ENCODE peak calls at places on chromosomes 13 and 19, in five cellular contexts. P is LNCaP clone FGC, D is AG09319, N is fibroblast of villous mesenchyme, R is cardiac fibroblast. T is an unnamed sample.

GRCh38 chr13:85798999-85799646 is at the start of gene SLITRK6:
- DNase-seq in D (peak; percentile 5), N (no peak), P (peak; percentile 93), R (peak; percentile 11), T (no peak)

GRCh38 chr19:35545855-35546381 is 492 bp downstream of the TMEM147 start:
- DNase-seq in N (no peak), P (no peak), R (peak; percentile 26), D (no peak), T (peak; percentile 77)

GRCh38 chr19:5826531-5827341 is 12.8 kb downstream of the FUT6 start:
- DNase-seq in P (no peak), D (no peak), N (peak; percentile 44), R (peak; percentile 23), T (no peak)

GRCh38 chr13:40515702-40516101 is 150.7 kb downstream of the FOXO1 start:
- DNase-seq in R (no peak), P (no peak), N (no peak), D (no peak), T (no peak)

GRCh38 chr13:25503856-25504255 is 132.1 kb downstream of the ATP8A2 start:
- DNase-seq in N (no peak), D (no peak), P (no peak), R (no peak), T (no peak)

GRCh38 chr19:28393574-28394336 is 819.2 kb downstream of the UQCRFS1 start:
- DNase-seq in R (no peak), P (no peak), N (no peak), D (no peak), T (no peak)

GRCh38 chr19:3849092-3849491 is 19.7 kb downstream of the ZFR2 start:
- DNase-seq in R (peak; percentile 32), N (no peak), P (no peak), D (no peak), T (no peak)

GRCh38 chr19:39679791-39680168 is 24.1 kb downstream of the LGALS16 start:
- DNase-seq in P (no peak), D (no peak), R (no peak), N (no peak), T (peak; percentile 17)

GRCh38 chr19:50639121-50640112 is at the start of gene SYT3:
- DNase-seq in N (peak; percentile 12), P (no peak), D (no peak), R (peak; percentile 28), T (peak; percentile 68)

GRCh38 chr19:36797786-36798108 is 25.1 kb upstream of the ZNF850 start:
- DNase-seq in R (no peak), D (no peak), N (no peak), P (no peak), T (no peak)

GRCh38 chr13:105991622-105992254 is 543.7 kb downstream of the EFNB2 start:
- DNase-seq in P (peak; percentile 72), N (peak; percentile 41), D (no peak), R (peak; percentile 72), T (no peak)

GRCh38 chr19:408441-409005 is 424 bp downstream of the C2CD4C start:
- DNase-seq in P (no peak), D (no peak), R (no peak), N (no peak), T (no peak)

GRCh38 chr19:55692681-55693081 is 17.7 kb downstream of the EPN1 start:
- DNase-seq in R (no peak), D (no peak), N (no peak), P (no peak), T (peak; percentile 36)

GRCh38 chr13:42063105-42063504 is 14.7 kb downstream of the DGKH start:
- DNase-seq in D (no peak), N (no peak), P (no peak), R (no peak), T (no peak)

GRCh38 chr19:50198431-50199253 is 4.8 kb upstream of the MYH14 start:
- DNase-seq in P (no peak), D (no peak), R (no peak), N (no peak), T (no peak)

GRCh38 chr19:32910094-32910493 is 40.5 kb upstream of the SLC7A9 start:
- DNase-seq in N (no peak), R (no peak), P (no peak), D (no peak), T (no peak)

GRCh38 chr13:60134376-60134775 is 29.4 kb downstream of the DIAPH3 start:
- DNase-seq in P (no peak), N (peak; percentile 19), R (peak; percentile 28), D (no peak), T (no peak)

GRCh38 chr13:57627663-57628062 is 3.9 kb upstream of the PCDH17 start:
- DNase-seq in N (peak; percentile 8), P (no peak), R (peak; percentile 53), D (no peak), T (peak; percentile 46)
- TF ChIP-seq CTCF in N (peak; percentile 52), P (peak; percentile 47), R (peak; percentile 57), D (peak; percentile 49), T (peak; percentile 39)

DNA sequence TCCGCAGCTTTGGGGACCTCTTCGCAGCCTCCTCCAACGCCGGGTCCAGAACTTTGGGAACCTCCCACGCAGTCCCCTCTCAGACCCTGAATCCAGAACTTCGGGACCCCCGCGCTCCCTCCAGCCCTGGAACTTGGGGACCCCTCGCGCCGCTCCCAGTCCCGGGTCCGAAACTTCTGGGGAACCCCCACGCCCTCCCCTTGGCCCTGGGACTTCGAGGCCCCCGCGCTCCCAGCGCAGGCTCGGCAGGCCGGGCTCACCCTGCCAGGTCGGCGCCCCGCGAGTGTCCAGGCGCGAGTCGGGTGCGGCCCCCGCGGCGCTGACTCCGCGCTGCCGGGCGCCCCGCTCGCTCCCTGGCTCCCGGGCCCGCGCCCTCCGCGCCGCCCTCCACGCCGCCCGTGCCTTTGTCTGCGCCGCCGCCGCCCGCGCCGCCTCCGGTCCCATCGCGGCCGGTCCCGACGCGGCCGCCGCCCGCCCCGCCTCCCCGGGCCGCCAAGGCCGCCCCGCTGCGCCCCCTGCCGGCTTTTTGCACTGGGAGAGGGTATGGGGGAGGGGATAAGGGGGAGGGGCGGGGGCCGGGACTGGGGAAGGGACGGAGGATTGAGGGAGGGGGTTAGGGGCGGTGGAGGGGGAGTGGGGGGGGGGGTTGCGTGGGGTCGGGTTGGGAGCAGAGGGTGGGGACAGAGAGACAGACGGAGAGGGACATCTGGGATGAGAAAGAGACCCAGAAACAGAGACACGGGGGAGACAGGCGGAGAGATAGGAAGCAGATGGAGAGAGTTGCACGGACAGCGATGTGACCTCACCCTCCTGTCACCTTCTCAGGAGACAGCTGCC is at the start of gene HOMER3:
- DNase-seq in N (peak; percentile 64), R (peak; percentile 50), P (no peak), D (peak; percentile 16), T (peak; percentile 94)
- TF ChIP-seq CTCF in N (peak; percentile 13), R (peak; percentile 39), P (peak; percentile 73), D (peak; percentile 34), T (peak; percentile 26)

GRCh38 chr13:44648392-44649117 is 72.4 kb upstream of the TSC22D1 start:
- DNase-seq in N (peak; percentile 54), D (no peak), P (no peak), R (peak; percentile 55), T (peak; percentile 57)
- TF ChIP-seq CTCF in N (peak; percentile 50), D (peak; percentile 16), P (no peak), R (peak; percentile 49), T (no peak)

DNA sequence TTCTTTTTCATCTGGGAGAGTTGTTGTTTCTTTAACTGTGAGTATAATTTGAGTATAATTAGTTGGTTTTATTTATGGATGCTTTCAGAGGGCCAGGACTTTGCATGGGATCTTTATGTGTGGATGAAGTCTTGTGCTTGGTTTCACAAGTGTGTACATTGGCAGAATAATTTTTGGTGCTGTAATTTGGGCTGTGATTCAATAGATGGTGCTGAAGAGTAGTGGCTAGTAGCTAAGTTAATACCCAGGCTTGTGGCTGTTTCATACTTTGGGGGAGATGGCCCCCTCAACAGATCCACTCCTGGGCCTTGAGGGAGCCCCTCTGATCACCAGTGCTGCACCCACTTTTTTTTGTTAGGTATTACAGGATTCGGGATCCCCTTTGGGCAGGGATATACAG is 1142.4 kb downstream of the SLITRK1 start:
- DNase-seq in P (no peak), N (no peak), D (no peak), R (no peak), T (no peak)
- TF ChIP-seq CTCF in P (peak; percentile 44), N (no peak), D (no peak), R (no peak), T (no peak)

GRCh38 chr13:27788271-27788670 is 4.0 kb upstream of the GSX1 start:
- DNase-seq in R (no peak), N (no peak), D (no peak), P (no peak), T (no peak)

DNA sequence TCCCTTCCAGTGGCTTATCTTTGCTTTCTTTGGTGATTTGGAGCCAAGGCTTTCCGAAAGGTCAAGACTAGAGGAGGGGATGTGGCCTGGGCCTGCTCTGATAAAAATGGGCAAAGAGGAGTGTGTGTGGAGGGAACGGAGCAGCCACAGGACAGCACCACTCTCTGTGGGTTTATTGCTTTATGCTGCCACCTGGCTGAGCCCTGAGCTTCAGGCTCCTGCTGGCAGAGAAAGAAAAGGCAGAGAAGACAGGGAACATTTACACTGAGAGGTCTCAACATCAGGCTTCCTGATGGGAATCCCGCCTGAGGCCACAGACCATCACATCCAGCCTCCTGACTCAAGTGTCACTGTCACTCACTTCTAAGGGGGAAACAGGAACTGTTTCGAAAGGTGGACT is 9.2 kb upstream of the GSX1 start:
- DNase-seq in R (no peak), P (peak; percentile 11), D (no peak), N (peak; percentile 23), T (no peak)
- TF ChIP-seq CTCF in R (peak; percentile 25), P (peak; percentile 70), D (peak; percentile 18), N (peak; percentile 44), T (peak; percentile 28)

GRCh38 chr13:31365630-31366029 is 165.9 kb downstream of the B3GLCT start:
- DNase-seq in N (no peak), P (no peak), D (no peak), R (no peak), T (no peak)

GRCh38 chr13:31369213-31369612 is 169.4 kb downstream of the B3GLCT start:
- DNase-seq in P (peak; percentile 30), D (no peak), R (peak; percentile 5), N (no peak), T (no peak)

GRCh38 chr13:31372454-31372853 is 172.7 kb downstream of the B3GLCT start:
- DNase-seq in D (no peak), R (no peak), P (no peak), N (no peak), T (no peak)

GRCh38 chr13:31361673-31362072 is 161.9 kb downstream of the B3GLCT start:
- DNase-seq in P (no peak), N (peak; percentile 2), R (peak; percentile 34), D (no peak), T (no peak)

GRCh38 chr13:31367410-31367809 is 167.6 kb downstream of the B3GLCT start:
- DNase-seq in R (no peak), P (no peak), N (no peak), D (no peak), T (no peak)
- TF ChIP-seq CTCF in R (no peak), P (peak; percentile 11), N (no peak), D (no peak), T (no peak)

GRCh38 chr13:33017410-33017929 is 1.2 kb downstream of the KL start:
- DNase-seq in P (no peak), D (no peak), N (peak; percentile 57), R (peak; percentile 48), T (peak; percentile 80)
- TF ChIP-seq CTCF in P (no peak), D (no peak), N (peak; percentile 50), R (peak; percentile 30), T (peak; percentile 60)

T was measured in GM13976.